ENCODE peak calls at places on chromosomes 12 and 14, in four cellular contexts. One of them, this sample, is unnamed.

GRCh38 chr12:13277278-13277677 is 80.8 kb downstream of the EMP1 start:
- DNase-seq in K562: no peak
- DNase-seq in WTC11: no peak
- DNase-seq in HepG2: no peak
- DNase-seq in this sample: no peak

GRCh38 chr12:62256408-62257079 is 3.7 kb upstream of the USP15 start:
- DNase-seq in K562: peak
- DNase-seq in WTC11: no peak
- DNase-seq in HepG2: no peak
- DNase-seq in this sample: no peak

GRCh38 chr14:30450620-30451019 is 108.3 kb upstream of the G2E3 start:
- DNase-seq in K562: no peak
- DNase-seq in WTC11: no peak
- DNase-seq in HepG2: no peak
- DNase-seq in this sample: no peak

GRCh38 chr12:59389968-59390576 is 205.8 kb upstream of the SLC16A7 start:
- DNase-seq in K562: no peak
- DNase-seq in WTC11: peak
- DNase-seq in HepG2: no peak
- DNase-seq in this sample: no peak

GRCh38 chr12:92570056-92570753 is 132.6 kb upstream of the PLEKHG7 start:
- DNase-seq in K562: peak
- DNase-seq in WTC11: peak
- DNase-seq in HepG2: peak
- DNase-seq in this sample: peak

GRCh38 chr14:104757681-104758392 is 4.9 kb downstream of the SIVA1 start:
- DNase-seq in K562: no peak
- DNase-seq in WTC11: no peak
- DNase-seq in HepG2: no peak
- DNase-seq in this sample: no peak

GRCh38 chr12:26251600-26251999 is 56.2 kb downstream of the SSPN start:
- DNase-seq in K562: no peak
- DNase-seq in WTC11: no peak
- DNase-seq in HepG2: no peak
- DNase-seq in this sample: no peak

GRCh38 chr14:89899917-89900680 is 54.4 kb downstream of the EFCAB11 start:
- DNase-seq in K562: no peak
- DNase-seq in WTC11: no peak
- DNase-seq in HepG2: peak
- DNase-seq in this sample: no peak

GRCh38 chr14:31968107-31968810 is 108.8 kb upstream of the ARHGAP5 start:
- DNase-seq in K562: no peak
- DNase-seq in WTC11: no peak
- DNase-seq in HepG2: peak
- DNase-seq in this sample: no peak

GRCh38 chr12:56644654-56645053 is 1.1 kb downstream of the ATP5F1B start:
- DNase-seq in K562: no peak
- DNase-seq in WTC11: no peak
- DNase-seq in HepG2: no peak
- DNase-seq in this sample: no peak

GRCh38 chr12:62760779-62761178 is 174.2 kb downstream of the PPM1H start:
- DNase-seq in K562: no peak
- DNase-seq in WTC11: no peak
- DNase-seq in HepG2: peak
- DNase-seq in this sample: peak

GRCh38 chr12:16030729-16031128 is 119.6 kb downstream of the DERA start:
- DNase-seq in K562: no peak
- DNase-seq in WTC11: no peak
- DNase-seq in HepG2: peak
- DNase-seq in this sample: no peak

GRCh38 chr14:31895206-31895605 is 181.9 kb upstream of the ARHGAP5 start:
- DNase-seq in K562: no peak
- DNase-seq in WTC11: no peak
- DNase-seq in HepG2: peak
- DNase-seq in this sample: no peak

GRCh38 chr12:71787574-71787973 is 32.9 kb downstream of the RAB21 start:
- DNase-seq in K562: no peak
- DNase-seq in WTC11: no peak
- DNase-seq in HepG2: no peak
- DNase-seq in this sample: no peak

GRCh38 chr12:3204716-3205617 is 127.8 kb downstream of the TSPAN9 start:
- DNase-seq in K562: no peak
- DNase-seq in WTC11: no peak
- DNase-seq in HepG2: no peak
- DNase-seq in this sample: no peak

DNA sequence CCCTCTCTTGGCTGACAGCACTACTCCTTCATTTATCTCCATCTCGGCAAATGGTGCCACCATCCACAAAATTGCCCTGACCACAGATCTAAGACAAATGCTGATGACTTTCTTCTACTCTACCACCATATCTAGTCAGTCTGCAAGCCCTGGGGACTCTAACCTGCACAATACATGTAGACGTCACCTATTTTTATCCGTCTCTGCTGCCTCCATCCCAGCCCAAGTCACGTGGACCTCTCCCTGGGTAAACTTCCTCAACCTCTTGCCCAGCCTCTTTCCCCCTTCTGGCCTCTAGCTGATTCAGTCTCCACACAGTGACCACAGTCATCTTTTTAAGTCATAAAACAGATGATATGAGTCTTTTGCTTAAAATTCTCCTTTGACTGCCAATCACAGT is 1203.0 kb downstream of the AACS start:
- DNase-seq in K562: no peak
- DNase-seq in WTC11: no peak
- DNase-seq in HepG2: no peak
- DNase-seq in this sample: no peak
- TF ChIP-seq NR3C1 in K562: no peak
- TF ChIP-seq NR3C1 in WTC11: no peak
- TF ChIP-seq NR3C1 in HepG2: no peak
- TF ChIP-seq NR3C1 in this sample: no peak

DNA sequence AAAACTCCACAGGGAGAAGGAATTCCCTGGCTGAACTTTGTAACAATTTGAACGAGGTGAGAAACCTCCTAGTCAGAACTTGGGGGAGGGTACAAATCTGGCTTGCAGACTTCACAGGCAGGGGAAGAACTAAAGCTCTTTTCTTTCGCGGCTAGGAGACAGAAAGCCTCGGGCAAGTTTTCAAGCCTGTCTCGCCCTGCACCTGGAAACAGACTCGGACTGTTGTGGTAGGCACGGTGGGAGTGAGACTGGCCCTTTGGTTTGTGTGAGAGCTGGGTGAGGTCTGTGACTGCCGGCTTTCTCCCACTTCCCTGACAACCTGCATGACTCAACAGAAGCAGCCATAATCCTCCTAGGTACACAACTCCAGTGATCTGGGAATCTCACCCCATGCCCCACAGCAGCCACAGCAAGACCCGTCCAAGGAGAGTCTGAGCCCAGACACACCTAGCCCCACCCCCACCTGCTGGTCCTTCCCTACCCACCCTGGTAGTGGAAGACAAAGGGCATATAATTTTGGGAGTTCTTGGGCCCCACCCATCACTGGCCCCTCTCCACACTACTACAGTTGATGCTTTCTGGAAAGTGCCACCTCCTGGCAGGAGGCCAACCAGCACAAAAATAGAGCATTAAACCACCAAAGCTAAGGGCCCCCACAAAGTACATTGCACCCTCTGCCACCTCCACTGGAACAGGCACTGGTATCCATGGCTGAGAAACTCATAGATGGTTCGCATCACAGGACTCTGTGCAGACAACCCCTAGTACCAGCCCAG is 102.7 kb upstream of the ST8SIA1 start:
- DNase-seq in K562: no peak
- DNase-seq in WTC11: no peak
- DNase-seq in HepG2: no peak
- DNase-seq in this sample: no peak
- TF ChIP-seq ESRRA in K562: no peak
- TF ChIP-seq ESRRA in WTC11: no peak
- TF ChIP-seq ESRRA in HepG2: no peak
- TF ChIP-seq ESRRA in this sample: no peak

DNA sequence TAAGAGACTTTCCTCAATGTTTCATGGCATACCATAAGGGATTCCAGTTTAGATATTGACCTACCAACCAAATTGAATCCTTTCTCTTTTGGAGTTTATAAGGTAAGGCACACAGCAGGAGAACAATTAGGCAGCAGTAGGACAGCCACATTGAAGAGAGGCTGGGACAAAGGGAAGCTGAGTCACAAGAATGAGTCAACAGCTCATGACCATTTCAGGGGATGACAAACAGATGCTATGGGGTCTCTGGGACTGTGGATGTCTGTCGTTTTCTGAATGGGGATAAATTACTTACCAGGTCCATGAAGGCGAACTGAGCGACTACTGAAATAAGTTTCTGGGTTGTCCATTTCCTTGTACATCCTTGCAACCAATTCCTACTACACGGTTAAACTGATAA is 48.6 kb upstream of the E2F7 start:
- DNase-seq in K562: no peak
- DNase-seq in WTC11: no peak
- DNase-seq in HepG2: no peak
- DNase-seq in this sample: no peak
- TF ChIP-seq NR3C1 in K562: no peak
- TF ChIP-seq NR3C1 in WTC11: no peak
- TF ChIP-seq NR3C1 in HepG2: no peak
- TF ChIP-seq NR3C1 in this sample: no peak

DNA sequence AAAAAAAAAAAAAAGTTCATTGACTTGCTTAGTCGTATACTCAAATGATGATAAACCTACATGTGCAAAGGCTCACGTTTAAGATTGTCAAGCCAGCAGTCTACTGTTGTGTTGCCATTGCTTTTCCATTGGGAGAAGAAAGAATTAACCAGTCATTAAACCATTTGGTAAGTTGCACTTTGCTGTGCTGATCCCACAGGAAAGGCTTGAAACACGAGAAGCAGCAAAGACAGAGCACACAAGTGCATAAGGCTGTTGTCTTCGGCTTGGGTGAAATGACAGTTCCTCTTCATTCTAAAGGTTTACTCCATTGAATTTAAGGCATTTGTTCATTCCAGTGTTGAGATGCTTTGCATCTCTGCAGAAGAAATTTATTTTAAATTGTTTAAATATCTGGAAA is 50.1 kb downstream of the ZC3H14 start:
- DNase-seq in K562: no peak
- DNase-seq in WTC11: no peak
- DNase-seq in HepG2: no peak
- DNase-seq in this sample: no peak
- TF ChIP-seq ESRRA in K562: no peak
- TF ChIP-seq ESRRA in WTC11: no peak
- TF ChIP-seq ESRRA in HepG2: no peak
- TF ChIP-seq ESRRA in this sample: no peak